ENCODE peak calls at places on chromosomes 13 and 19, in ten cellular contexts. V is stromal cell of bone marrow; O is LHCN-M2; W is T-cell; P is sigmoid colon; A is iPS-NIHi11; L is RPMI7951; E is stimulated activated CD4-positive, alpha-beta T cell treated with anti-CD3 and anti-CD28 coated beads, Interleukin-15, amount 100 ng/mL, for 1 hour; Y is astrocyte of the spinal cord; D is SW480. H is an unnamed sample.
A peak's percentile ranks its signal among the peaks of the same experiment; 100 is the strongest.

GRCh38 chr19:48102870-48103751 is 7.5 kb downstream of the PLA2G4C start:
- DNase-seq in V (no peak), O (peak; percentile 40), W (peak; percentile 11), P (no peak), A (peak; percentile 76), L (peak; percentile 58), E (no peak), Y (peak; percentile 34), D (peak; percentile 65), H (peak; percentile 54)

GRCh38 chr13:54949735-54950134 is 1921.1 kb downstream of the OLFM4 start:
- DNase-seq in V (no peak), O (no peak), W (no peak), P (no peak), A (no peak), L (peak; percentile 22), E (no peak), Y (no peak), D (no peak), H (peak; percentile 31)

GRCh38 chr19:10551698-10552301 is 8.1 kb downstream of the ATG4D start:
- DNase-seq in V (no peak), O (no peak), W (no peak), P (no peak), A (no peak), L (no peak), E (no peak), Y (no peak), D (peak; percentile 43), H (peak; percentile 54)

GRCh38 chr13:50511877-50512332 is 331.6 kb downstream of the DLEU7 start:
- DNase-seq in V (no peak), O (no peak), W (no peak), P (no peak), A (no peak), L (no peak), E (no peak), Y (no peak), D (peak; percentile 31), H (no peak)

GRCh38 chr19:56547535-56547934 is 8.8 kb downstream of the ZFP28 start:
- DNase-seq in V (no peak), O (no peak), W (no peak), P (no peak), A (no peak), L (no peak), E (no peak), Y (no peak), D (no peak), H (no peak)

GRCh38 chr19:8361921-8362793 is 1.8 kb upstream of the ANGPTL4 start:
- DNase-seq in V (peak; percentile 98), O (peak; percentile 99), W (no peak), P (peak; percentile 99), A (peak; percentile 67), L (peak; percentile 99), E (no peak), Y (peak; percentile 96), D (peak; percentile 86), H (peak; percentile 99)

GRCh38 chr19:38134538-38135149 is 89.4 kb downstream of the DPF1 start:
- DNase-seq in V (peak; percentile 19), O (peak; percentile 62), W (peak; percentile 11), P (no peak), A (peak; percentile 66), L (peak; percentile 37), E (no peak), Y (peak; percentile 28), D (no peak), H (peak; percentile 63)

GRCh38 chr13:100338265-100338664 is 249.4 kb downstream of the PCCA start:
- DNase-seq in V (no peak), O (no peak), W (no peak), P (no peak), A (no peak), L (no peak), E (no peak), Y (peak; percentile 73), D (no peak), H (no peak)

GRCh38 chr13:99471231-99472202 is 29.8 kb upstream of the TM9SF2 start:
- DNase-seq in V (peak; percentile 46), O (peak; percentile 6), W (no peak), P (no peak), A (no peak), L (no peak), E (no peak), Y (no peak), D (no peak), H (no peak)

GRCh38 chr19:48654299-48655059 is 8.5 kb upstream of the CA11 start:
- DNase-seq in V (no peak), O (no peak), W (no peak), P (no peak), A (no peak), L (peak; percentile 76), E (no peak), Y (peak; percentile 7), D (no peak), H (no peak)

GRCh38 chr19:40337594-40337993 is 10.6 kb downstream of the C19orf47 start:
- DNase-seq in V (no peak), O (no peak), W (no peak), P (no peak), A (no peak), L (no peak), E (no peak), Y (no peak), D (no peak), H (no peak)

GRCh38 chr19:3852614-3853254 is 16.1 kb downstream of the ZFR2 start:
- DNase-seq in V (peak; percentile 39), O (peak; percentile 92), W (peak; percentile 18), P (no peak), A (no peak), L (peak; percentile 98), E (no peak), Y (peak; percentile 81), D (peak; percentile 82), H (peak; percentile 89)

GRCh38 chr13:74280795-74281490 is 146.7 kb upstream of the KLF12 start:
- DNase-seq in V (no peak), O (no peak), W (no peak), P (no peak), A (no peak), L (no peak), E (no peak), Y (no peak), D (no peak), H (no peak)

GRCh38 chr13:76189882-76190519 is 553.9 kb downstream of the LMO7 start:
- DNase-seq in V (no peak), O (no peak), W (no peak), P (no peak), A (no peak), L (no peak), E (no peak), Y (no peak), D (no peak), H (no peak)

GRCh38 chr13:84273163-84273562 is 390.9 kb upstream of the SLITRK1 start:
- DNase-seq in V (no peak), O (no peak), W (no peak), P (no peak), A (no peak), L (no peak), E (no peak), Y (no peak), D (no peak), H (no peak)

GRCh38 chr19:2282062-2282861 is at the start of gene PEAK3:
- DNase-seq in V (no peak), O (peak; percentile 40), W (no peak), P (peak; percentile 89), A (peak; percentile 75), L (peak; percentile 72), E (no peak), Y (peak; percentile 50), D (no peak), H (peak; percentile 63)

GRCh38 chr19:43780706-43781525 is at the start of gene KCNN4:
- DNase-seq in V (peak; percentile 62), O (peak; percentile 67), W (no peak), P (no peak), A (no peak), L (peak; percentile 92), E (peak; percentile 60), Y (peak; percentile 63), D (peak; percentile 87), H (peak; percentile 92)

GRCh38 chr13:98892077-98892476 is 85.8 kb downstream of the DOCK9 start:
- DNase-seq in V (no peak), O (no peak), W (no peak), P (no peak), A (no peak), L (no peak), E (no peak), Y (no peak), D (no peak), H (no peak)

GRCh38 chr19:43353606-43354304 is at the start of gene CD177:
- DNase-seq in V (no peak), O (no peak), W (no peak), P (peak; percentile 43), A (no peak), L (no peak), E (no peak), Y (no peak), D (no peak), H (no peak)

GRCh38 chr19:17824339-17824738 is 3.0 kb upstream of the INSL3 start:
- DNase-seq in V (no peak), O (no peak), W (no peak), P (no peak), A (no peak), L (no peak), E (no peak), Y (no peak), D (no peak), H (no peak)

GRCh38 chr13:113495494-113496251 is 5.2 kb upstream of the DCUN1D2 start:
- DNase-seq in V (no peak), O (no peak), W (no peak), P (no peak), A (no peak), L (no peak), E (no peak), Y (peak; percentile 19), D (no peak), H (peak; percentile 16)

GRCh38 chr13:58855283-58855682 is 1223.7 kb downstream of the PCDH17 start:
- DNase-seq in V (no peak), O (peak; percentile 14), W (no peak), P (no peak), A (no peak), L (no peak), E (no peak), Y (peak; percentile 71), D (no peak), H (no peak)

GRCh38 chr19:55431183-55431582 is 11.9 kb downstream of the SHISA7 start:
- DNase-seq in V (no peak), O (no peak), W (no peak), P (no peak), A (no peak), L (no peak), E (no peak), Y (no peak), D (no peak), H (no peak)

GRCh38 chr13:37453246-37453645 is 145.3 kb downstream of the POSTN start:
- DNase-seq in V (no peak), O (peak; percentile 41), W (no peak), P (no peak), A (no peak), L (peak; percentile 32), E (no peak), Y (no peak), D (no peak), H (peak; percentile 44)

GRCh38 chr13:101576977-101577376 is 124.5 kb downstream of the ITGBL1 start:
- DNase-seq in V (no peak), O (peak; percentile 17), W (no peak), P (no peak), A (no peak), L (peak; percentile 35), E (no peak), Y (no peak), D (peak; percentile 16), H (no peak)

GRCh38 chr13:113794764-113795173 is 35.7 kb downstream of the TMEM255B start:
- DNase-seq in V (no peak), O (no peak), W (no peak), P (no peak), A (no peak), L (no peak), E (no peak), Y (no peak), D (no peak), H (no peak)

GRCh38 chr19:2273356-2274184 is 8.4 kb downstream of the PEAK3 start:
- DNase-seq in V (peak; percentile 28), O (peak; percentile 82), W (peak; percentile 60), P (peak; percentile 86), A (peak; percentile 94), L (peak; percentile 65), E (peak; percentile 66), Y (peak; percentile 54), D (peak; percentile 63), H (peak; percentile 70)

GRCh38 chr19:57664269-57665127 is 4.2 kb upstream of the ZSCAN4 start:
- DNase-seq in V (peak; percentile 36), O (peak; percentile 64), W (no peak), P (peak; percentile 75), A (peak; percentile 79), L (peak; percentile 82), E (peak; percentile 2), Y (peak; percentile 61), D (peak; percentile 39), H (peak; percentile 15)

H was measured in HT1080.